ENCODE peak calls at places on chromosomes 16 and 17, in seven cellular contexts. H, B, W, N, F, P and Y are unnamed samples.

GRCh38 chr17:69473801-69474170 is 59.3 kb downstream of the MAP2K6 start:
- DNase-seq in H (no peak), B (no peak), W (no peak), N (no peak), F (no peak), P (no peak), Y (no peak)

GRCh38 chr16:50360033-50360778 is 8.6 kb downstream of the BRD7 start:
- DNase-seq in H (no peak), B (no peak), W (no peak), N (no peak), F (no peak), P (no peak), Y (no peak)

GRCh38 chr17:45411348-45412105 is 21.1 kb downstream of the ARHGAP27 start:
- DNase-seq in H (no peak), B (no peak), W (no peak), N (no peak), F (no peak), P (peak), Y (no peak)

GRCh38 chr16:79756571-79756970 is 156.0 kb upstream of the MAF start:
- DNase-seq in H (no peak), B (no peak), W (no peak), N (no peak), F (no peak), P (no peak), Y (no peak)

GRCh38 chr17:74795327-74796020 is 19.3 kb upstream of the NAT9 start:
- DNase-seq in H (no peak), B (no peak), W (no peak), N (no peak), F (no peak), P (no peak), Y (no peak)

GRCh38 chr17:50102164-50102991 is 7.2 kb downstream of the PDK2 start:
- DNase-seq in H (no peak), B (no peak), W (no peak), N (peak), F (no peak), P (peak), Y (no peak)

GRCh38 chr17:77687921-77688320 is 270.6 kb upstream of the TNRC6C start:
- DNase-seq in H (no peak), B (no peak), W (no peak), N (no peak), F (no peak), P (no peak), Y (no peak)

GRCh38 chr17:73311428-73311780 is 397 bp downstream of the CDC42EP4 start:
- DNase-seq in H (no peak), B (no peak), W (no peak), N (no peak), F (no peak), P (peak), Y (no peak)

GRCh38 chr17:61474235-61474927 is 22.2 kb downstream of the TBX4 start:
- DNase-seq in H (no peak), B (no peak), W (no peak), N (no peak), F (no peak), P (no peak), Y (no peak)

GRCh38 chr17:79651751-79652150 is 40.9 kb upstream of the RBFOX3 start:
- DNase-seq in H (no peak), B (no peak), W (no peak), N (no peak), F (no peak), P (no peak), Y (no peak)

GRCh38 chr16:88194397-88195020 is 188.2 kb upstream of the ZNF469 start:
- DNase-seq in H (no peak), B (no peak), W (no peak), N (no peak), F (no peak), P (peak), Y (no peak)

GRCh38 chr16:12188674-12189249 is 212.2 kb downstream of the SNX29 start:
- DNase-seq in H (no peak), B (no peak), W (no peak), N (no peak), F (no peak), P (no peak), Y (no peak)

GRCh38 chr16:30567160-30567990 is 4.1 kb downstream of the ZNF688 start:
- DNase-seq in H (no peak), B (no peak), W (no peak), N (no peak), F (no peak), P (peak), Y (no peak)

GRCh38 chr16:3642397-3643094 is 11.9 kb upstream of the DNASE1 start:
- DNase-seq in H (peak), B (no peak), W (no peak), N (peak), F (no peak), P (peak), Y (no peak)

GRCh38 chr17:44069974-44070454 is 521 bp upstream of the G6PC3 start:
- DNase-seq in H (peak), B (no peak), W (no peak), N (no peak), F (no peak), P (peak), Y (no peak)

GRCh38 chr16:55473584-55473983 is 5.4 kb upstream of the MMP2 start:
- DNase-seq in H (no peak), B (no peak), W (no peak), N (no peak), F (no peak), P (no peak), Y (no peak)

GRCh38 chr16:47611848-47612493 is 150.8 kb downstream of the PHKB start:
- DNase-seq in H (no peak), B (no peak), W (no peak), N (no peak), F (no peak), P (no peak), Y (no peak)

GRCh38 chr16:49452568-49452967 is 79.0 kb downstream of the C16orf78 start:
- DNase-seq in H (no peak), B (no peak), W (no peak), N (no peak), F (no peak), P (no peak), Y (no peak)